ENCODE peak calls at places on chromosomes 5 and 9, in six cellular contexts. X, L, J, Y, G and C are unnamed samples.

GRCh38 chr9:16161469-16161868 is 608.6 kb downstream of the CCDC171 start:
- DNase-seq in X (no peak), L (no peak), J (no peak), Y (no peak), G (no peak), C (no peak)

GRCh38 chr5:57386958-57387357 is 95.7 kb downstream of the ACTBL2 start:
- DNase-seq in X (no peak), L (no peak), J (no peak), Y (no peak), G (no peak), C (no peak)

GRCh38 chr9:98303556-98304125 is 48.2 kb upstream of the TBC1D2 start:
- DNase-seq in X (no peak), L (no peak), J (no peak), Y (no peak), G (no peak), C (no peak)

GRCh38 chr5:26282190-26282589 is 756.2 kb downstream of the CDH9 start:
- DNase-seq in X (no peak), L (no peak), J (no peak), Y (no peak), G (no peak), C (no peak)

GRCh38 chr9:74132986-74133385 is 364.1 kb upstream of the RORB start:
- DNase-seq in X (no peak), L (no peak), J (no peak), Y (no peak), G (no peak), C (no peak)

GRCh38 chr9:109975574-109976327 is 195.8 kb downstream of the PALM2AKAP2 start:
- DNase-seq in X (no peak), L (no peak), J (no peak), Y (no peak), G (no peak), C (no peak)

GRCh38 chr5:17185776-17186175 is 31.7 kb upstream of the BASP1 start:
- DNase-seq in X (no peak), L (no peak), J (no peak), Y (no peak), G (peak; percentile 27), C (peak; percentile 30)

GRCh38 chr5:139402561-139403158 is 1.2 kb downstream of the SPATA24 start:
- DNase-seq in X (no peak), L (peak; percentile 19), J (no peak), Y (no peak), G (peak; percentile 42), C (no peak)

GRCh38 chr5:139251281-139251687 is 42.3 kb upstream of the MATR3 start:
- DNase-seq in X (peak; percentile 58), L (no peak), J (no peak), Y (no peak), G (peak; percentile 29), C (no peak)

GRCh38 chr5:13910637-13911288 is 33.7 kb downstream of the DNAH5 start:
- DNase-seq in X (no peak), L (no peak), J (no peak), Y (no peak), G (no peak), C (no peak)

GRCh38 chr5:165201364-165202143 is 1696.1 kb downstream of the MAT2B start:
- DNase-seq in X (no peak), L (no peak), J (no peak), Y (no peak), G (no peak), C (no peak)

GRCh38 chr5:73312146-73312871 is 136.3 kb downstream of the FOXD1 start:
- DNase-seq in X (no peak), L (no peak), J (no peak), Y (no peak), G (peak; percentile 22), C (no peak)

GRCh38 chr9:113645972-113646241 is 182.4 kb downstream of the RGS3 start:
- DNase-seq in X (no peak), L (no peak), J (no peak), Y (no peak), G (no peak), C (no peak)

GRCh38 chr5:179766726-179767455 is 26.9 kb upstream of the LTC4S start:
- DNase-seq in X (no peak), L (no peak), J (no peak), Y (no peak), G (no peak), C (no peak)

GRCh38 chr5:55544341-55544740 is 9.6 kb upstream of the PLPP1 start:
- DNase-seq in X (no peak), L (no peak), J (no peak), Y (no peak), G (no peak), C (no peak)

GRCh38 chr9:14870086-14870485 is 40.1 kb downstream of the FREM1 start:
- DNase-seq in X (no peak), L (no peak), J (no peak), Y (no peak), G (no peak), C (no peak)

GRCh38 chr9:93669116-93669957 is 93.0 kb downstream of the PHF2 start:
- DNase-seq in X (peak; percentile 12), L (no peak), J (peak; percentile 35), Y (peak; percentile 21), G (peak; percentile 5), C (peak; percentile 7)

GRCh38 chr5:14171091-14171490 is 27.9 kb downstream of the TRIO start:
- DNase-seq in X (no peak), L (no peak), J (no peak), Y (no peak), G (no peak), C (no peak)

GRCh38 chr5:142432961-142433360 is 108.1 kb upstream of the SPRY4 start:
- DNase-seq in X (no peak), L (no peak), J (no peak), Y (no peak), G (peak; percentile 25), C (peak; percentile 9)

GRCh38 chr9:124510650-124511425 is 3.6 kb upstream of the NR5A1 start:
- DNase-seq in X (no peak), L (no peak), J (peak; percentile 37), Y (no peak), G (no peak), C (no peak)

GRCh38 chr5:158876263-158876942 is 223.3 kb downstream of the EBF1 start:
- DNase-seq in X (no peak), L (no peak), J (no peak), Y (no peak), G (no peak), C (no peak)

GRCh38 chr5:82684153-82684552 is 393.0 kb downstream of the TMEM167A start:
- DNase-seq in X (no peak), L (no peak), J (no peak), Y (no peak), G (no peak), C (no peak)

GRCh38 chr5:14156611-14157493 is 13.7 kb downstream of the TRIO start:
- DNase-seq in X (no peak), L (peak; percentile 32), J (no peak), Y (no peak), G (no peak), C (no peak)

GRCh38 chr5:159206818-159207217 is 2.5 kb downstream of the RNF145 start:
- DNase-seq in X (no peak), L (no peak), J (no peak), Y (no peak), G (no peak), C (no peak)

GRCh38 chr9:121376214-121376830 is 6.3 kb upstream of the STOM start:
- DNase-seq in X (no peak), L (no peak), J (no peak), Y (no peak), G (no peak), C (no peak)

DNA sequence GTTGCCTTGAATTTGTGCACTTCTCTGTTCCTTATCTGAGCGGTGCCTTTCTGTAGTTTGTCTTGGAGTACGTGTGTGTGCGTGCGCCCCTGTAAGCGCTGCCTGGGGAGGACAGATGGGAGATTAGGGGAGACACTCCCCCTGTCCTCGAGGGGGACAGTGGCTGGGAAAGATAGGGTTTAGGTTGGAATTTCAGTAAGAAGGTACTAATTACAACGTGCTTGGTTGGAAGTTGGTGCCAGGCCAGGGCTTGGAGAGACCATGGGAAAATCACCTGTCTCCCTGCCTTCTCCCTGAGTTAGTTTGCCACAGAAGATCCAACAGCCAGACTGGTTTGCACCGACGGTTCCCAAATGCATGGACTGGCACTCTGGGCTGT is 73.2 kb downstream of the PIK3R1 start:
- DNase-seq in X (peak; percentile 40), L (no peak), J (peak; percentile 54), Y (no peak), G (no peak), C (peak; percentile 24)
- H3K4me1 ChIP-seq in X (peaks cover 10% of the 10 kb centered on the region), L (peaks cover 5% of the 10 kb centered on the region), J (peaks cover 2% of the 10 kb centered on the region), Y (peaks cover 63% of the 10 kb centered on the region), G (peaks cover 59% of the 10 kb centered on the region), C (peaks cover 77% of the 10 kb centered on the region)

GRCh38 chr9:37969558-37970300 is 65.8 kb upstream of the SLC25A51 start:
- DNase-seq in X (no peak), L (no peak), J (peak; percentile 38), Y (no peak), G (no peak), C (no peak)
- H3K27ac ChIP-seq in X (peak overlapping the region; percentile 64), L (no peak overlapping the region), J (peak overlapping the region; percentile 74), Y (peak overlapping the region; percentile 93), G (peak overlapping the region; percentile 78), C (peak overlapping the region; percentile 98)

DNA sequence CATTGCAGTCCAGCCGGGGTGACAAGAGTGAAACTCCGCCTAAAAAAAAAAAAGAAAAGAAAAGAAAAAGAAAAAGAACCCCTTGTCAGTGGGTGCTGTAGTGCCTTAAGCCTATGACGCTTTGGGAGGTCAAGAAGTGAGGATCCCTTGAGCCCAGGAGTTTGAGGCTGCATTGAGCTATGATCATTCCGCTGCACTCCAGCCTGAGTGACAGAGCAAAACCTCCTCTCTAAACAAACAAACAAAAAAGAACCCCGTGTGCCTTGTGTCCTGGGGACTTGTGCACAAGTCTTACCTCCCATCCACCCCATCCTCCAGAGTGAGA is 33.5 kb upstream of the STXBP1 start:
- DNase-seq in X (no peak), L (no peak), J (no peak), Y (no peak), G (no peak), C (no peak)
- H3K4me1 ChIP-seq in X (peaks cover 21% of the 10 kb centered on the region), L (peaks cover 71% of the 10 kb centered on the region), J (peaks cover 15% of the 10 kb centered on the region), Y (peaks cover 56% of the 10 kb centered on the region), G (peaks cover 46% of the 10 kb centered on the region), C (peaks cover 68% of the 10 kb centered on the region)

GRCh38 chr9:114950761-114951160 is 20.4 kb upstream of the TNFSF8 start:
- DNase-seq in X (no peak), L (no peak), J (no peak), Y (no peak), G (no peak), C (no peak)

GRCh38 chr9:114946013-114946412 is 15.6 kb upstream of the TNFSF8 start:
- DNase-seq in X (no peak), L (no peak), J (no peak), Y (no peak), G (no peak), C (no peak)

GRCh38 chr9:114945601-114946000 is 15.2 kb upstream of the TNFSF8 start:
- DNase-seq in X (no peak), L (no peak), J (no peak), Y (no peak), G (no peak), C (no peak)

GRCh38 chr9:114953016-114953415 is 22.6 kb upstream of the TNFSF8 start:
- DNase-seq in X (no peak), L (no peak), J (no peak), Y (no peak), G (no peak), C (no peak)

DNA sequence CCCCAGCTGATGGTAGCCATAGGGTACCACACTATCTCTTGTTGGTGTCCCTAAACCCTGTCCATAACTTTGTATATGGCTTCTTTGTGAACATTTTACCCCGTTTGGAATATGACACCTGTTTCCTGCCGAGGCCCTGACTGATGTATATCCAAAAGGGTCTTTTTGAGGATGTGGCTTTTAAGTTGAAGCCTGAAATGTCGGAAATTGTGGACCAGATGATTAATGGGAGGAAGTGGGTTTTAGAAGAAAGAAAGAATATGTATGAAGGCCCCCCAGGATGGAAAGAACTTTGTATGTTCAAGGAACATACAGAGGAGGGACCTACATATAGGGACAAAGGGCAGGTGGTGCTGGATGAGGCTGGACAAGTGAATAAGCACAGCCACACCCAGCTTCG is 16.7 kb upstream of the TNFSF8 start:
- DNase-seq in X (no peak), L (no peak), J (no peak), Y (no peak), G (no peak), C (no peak)
- H3K27ac ChIP-seq in X (no peak overlapping the region), L (no peak overlapping the region), J (no peak overlapping the region), Y (no peak overlapping the region), G (no peak overlapping the region), C (no peak overlapping the region)